ENCODE peak calls at places on chromosomes 6 and 20, in five cellular contexts. A, T, F, W and G are unnamed samples.

GRCh38 chr6:131923356-131923755 is 27.8 kb downstream of the CCN2 start:
- DNase-seq in A (peak), T (peak), F (peak), W (peak), G (peak)

GRCh38 chr20:14148042-14148441 is 152.7 kb downstream of the MACROD2 start:
- DNase-seq in A (no peak), T (no peak), F (no peak), W (no peak), G (no peak)

GRCh38 chr6:160667854-160668481 is 3.9 kb upstream of the LPA start:
- DNase-seq in A (peak), T (peak), F (peak), W (peak), G (peak)

GRCh38 chr6:71496018-71496800 is 207.6 kb downstream of the OGFRL1 start:
- DNase-seq in A (peak), T (no peak), F (no peak), W (no peak), G (peak)

GRCh38 chr6:169161572-169162167 is 92.0 kb downstream of the THBS2 start:
- DNase-seq in A (peak), T (no peak), F (no peak), W (no peak), G (peak)

GRCh38 chr20:19802492-19803158 is 44.6 kb downstream of the RIN2 start:
- DNase-seq in A (no peak), T (peak), F (peak), W (peak), G (no peak)

GRCh38 chr6:33927551-33927950 is 123.7 kb upstream of the MLN start:
- DNase-seq in A (no peak), T (no peak), F (no peak), W (peak), G (no peak)

GRCh38 chr20:44970243-44970757 is 4.0 kb downstream of the STK4 start:
- DNase-seq in A (no peak), T (no peak), F (no peak), W (no peak), G (no peak)

GRCh38 chr6:42450314-42451145 is 1.2 kb downstream of the TRERF1 start:
- DNase-seq in A (no peak), T (peak), F (peak), W (peak), G (no peak)

GRCh38 chr6:43635387-43636311 is at the start of gene MAD2L1BP:
- DNase-seq in A (peak), T (peak), F (peak), W (peak), G (peak)

GRCh38 chr20:44092551-44093248 is 94.3 kb downstream of the JPH2 start:
- DNase-seq in A (no peak), T (peak), F (peak), W (peak), G (no peak)

GRCh38 chr6:77424761-77425160 is 38.5 kb downstream of the HTR1B start:
- DNase-seq in A (no peak), T (no peak), F (no peak), W (no peak), G (no peak)

GRCh38 chr20:24917797-24918578 is 31.1 kb upstream of the CST7 start:
- DNase-seq in A (peak), T (peak), F (peak), W (peak), G (peak)

GRCh38 chr6:25369450-25370086 is 90.4 kb downstream of the CARMIL1 start:
- DNase-seq in A (no peak), T (peak), F (no peak), W (peak), G (no peak)

GRCh38 chr20:32336918-32337347 is 21.2 kb upstream of the ASXL1 start:
- DNase-seq in A (peak), T (no peak), F (peak), W (peak), G (peak)

GRCh38 chr6:152002306-152002705 is 194.8 kb downstream of the ESR1 start:
- DNase-seq in A (no peak), T (no peak), F (peak), W (no peak), G (no peak)

GRCh38 chr6:21190701-21191588 is 402.6 kb upstream of the SOX4 start:
- DNase-seq in A (no peak), T (no peak), F (no peak), W (no peak), G (peak)

GRCh38 chr6:157724138-157724537 is 98.9 kb upstream of the SNX9 start:
- DNase-seq in A (no peak), T (no peak), F (no peak), W (no peak), G (no peak)

GRCh38 chr6:107488875-107489635 is 862 bp upstream of the SOBP start:
- DNase-seq in A (peak), T (peak), F (peak), W (no peak), G (peak)

GRCh38 chr20:58716476-58717277 is 24.1 kb downstream of the NPEPL1 start:
- DNase-seq in A (peak), T (peak), F (no peak), W (no peak), G (peak)

GRCh38 chr6:68975064-68975463 is 340.0 kb downstream of the ADGRB3 start:
- DNase-seq in A (no peak), T (peak), F (peak), W (no peak), G (no peak)

GRCh38 chr6:36735110-36735971 is 37.7 kb downstream of the RAB44 start:
- DNase-seq in A (peak), T (no peak), F (peak), W (no peak), G (peak)

GRCh38 chr6:145423936-145424335 is 311.4 kb downstream of the EPM2A start:
- DNase-seq in A (no peak), T (no peak), F (no peak), W (no peak), G (no peak)

GRCh38 chr20:63176448-63177133 is 39.3 kb downstream of the YTHDF1 start:
- DNase-seq in A (no peak), T (no peak), F (no peak), W (no peak), G (no peak)

GRCh38 chr6:170393033-170393432 is 86.5 kb downstream of the FAM120B start:
- DNase-seq in A (no peak), T (no peak), F (no peak), W (no peak), G (no peak)
- TF ChIP-seq CTCF in A (no peak), T (no peak), F (no peak), W (no peak), G (no peak)

GRCh38 chr20:51801220-51801991 is 915 bp downstream of the SALL4 start:
- DNase-seq in A (no peak), T (no peak), F (peak), W (no peak), G (peak)
- TF ChIP-seq CTCF in A (no peak), T (no peak), F (peak), W (no peak), G (no peak)

GRCh38 chr6:16482702-16483314 is 244.4 kb downstream of the GMPR start:
- DNase-seq in A (no peak), T (no peak), F (no peak), W (no peak), G (no peak)
- TF ChIP-seq CTCF in A (no peak), T (peak), F (no peak), W (no peak), G (no peak)

GRCh38 chr6:6844451-6844974 is 256.0 kb downstream of the LY86 start:
- DNase-seq in A (no peak), T (no peak), F (no peak), W (no peak), G (no peak)

GRCh38 chr6:6843777-6844176 is 255.3 kb downstream of the LY86 start:
- DNase-seq in A (no peak), T (no peak), F (no peak), W (no peak), G (no peak)

GRCh38 chr6:6842301-6842700 is 253.8 kb downstream of the LY86 start:
- DNase-seq in A (no peak), T (no peak), F (no peak), W (no peak), G (no peak)

GRCh38 chr6:6841571-6841970 is 253.1 kb downstream of the LY86 start:
- DNase-seq in A (no peak), T (peak), F (no peak), W (no peak), G (no peak)

GRCh38 chr6:6843057-6843627 is 254.6 kb downstream of the LY86 start:
- DNase-seq in A (no peak), T (no peak), F (no peak), W (peak), G (no peak)
- TF ChIP-seq CTCF in A (no peak), T (no peak), F (no peak), W (no peak), G (no peak)